ENCODE peak calls at places on chromosomes 2 and 18, in five cellular contexts. R is osteocyte, B is fibroblast of pulmonary artery, I is spleen, D is type B pancreatic cell. U is an unnamed sample.

GRCh38 chr2:176637497-176638166 is 368.4 kb downstream of the MTX2 start:
- DNase-seq in B (peak), D (peak), R (no peak), I (peak), U (no peak)

GRCh38 chr2:172253190-172254052 is 150.7 kb upstream of the DLX2 start:
- DNase-seq in D (no peak), B (peak), I (no peak), R (peak), U (peak)

GRCh38 chr2:86787701-86788100 is 3.0 kb downstream of the CD8A start:
- DNase-seq in I (no peak), D (no peak), R (no peak), B (peak), U (no peak)

GRCh38 chr2:240469239-240469636 is 33.8 kb downstream of the GPC1 start:
- DNase-seq in D (no peak), R (no peak), B (no peak), I (peak), U (no peak)

GRCh38 chr2:134235771-134236170 is 18.1 kb upstream of the MGAT5 start:
- DNase-seq in I (no peak), D (no peak), R (no peak), B (no peak), U (no peak)

GRCh38 chr2:97926936-97927335 is 68.8 kb downstream of the TMEM131 start:
- DNase-seq in B (no peak), D (no peak), R (no peak), I (no peak), U (no peak)

GRCh38 chr18:56083097-56083865 is 495.3 kb upstream of the TCF4 start:
- DNase-seq in D (no peak), B (peak), I (peak), R (no peak), U (peak)

GRCh38 chr2:10019174-10019971 is 24.0 kb upstream of the KLF11 start:
- DNase-seq in D (no peak), R (no peak), B (no peak), I (peak), U (no peak)

GRCh38 chr2:46174559-46175170 is 122.5 kb upstream of the EPAS1 start:
- DNase-seq in R (no peak), B (no peak), D (no peak), I (peak), U (no peak)

GRCh38 chr2:106062627-106063026 is 131.5 kb downstream of the UXS1 start:
- DNase-seq in B (no peak), D (no peak), I (no peak), R (peak), U (no peak)

GRCh38 chr2:171671867-171672266 is 15.4 kb upstream of the DYNC1I2 start:
- DNase-seq in R (no peak), D (no peak), I (no peak), B (no peak), U (no peak)

GRCh38 chr18:23357992-23358594 is 95.0 kb upstream of the RIOK3 start:
- DNase-seq in I (no peak), D (no peak), B (peak), R (no peak), U (no peak)

GRCh38 chr2:95058466-95058988 is 33.0 kb downstream of the MAL start:
- DNase-seq in D (no peak), B (no peak), R (no peak), I (no peak), U (no peak)

GRCh38 chr2:240889601-240890560 is 6.1 kb downstream of the MAB21L4 start:
- DNase-seq in I (no peak), R (no peak), D (no peak), B (no peak), U (no peak)

GRCh38 chr2:231172020-231172419 is 26.4 kb upstream of the ARMC9 start:
- DNase-seq in D (no peak), R (no peak), I (no peak), B (peak), U (no peak)

GRCh38 chr2:207558106-207558505 is 28.3 kb downstream of the CREB1 start:
- DNase-seq in D (no peak), I (no peak), B (peak), R (no peak), U (no peak)

GRCh38 chr18:55079481-55080350 is 120.5 kb upstream of the CCDC68 start:
- DNase-seq in I (no peak), R (no peak), D (no peak), B (no peak), U (no peak)

GRCh38 chr2:59295524-59296162 is 1054.5 kb upstream of the FANCL start:
- DNase-seq in I (no peak), R (no peak), D (no peak), B (no peak), U (no peak)

GRCh38 chr2:142131016-142131714 is at the start of gene LRP1B:
- DNase-seq in R (no peak), D (peak), B (peak), I (no peak), U (peak)

GRCh38 chr18:23356915-23357421 is 96.1 kb upstream of the RIOK3 start:
- DNase-seq in B (peak), R (peak), I (no peak), D (no peak), U (no peak)

GRCh38 chr2:124027182-124027581 is 2.1 kb downstream of the CNTNAP5 start:
- DNase-seq in B (peak), I (no peak), R (no peak), D (no peak), U (peak)

GRCh38 chr2:64640153-64641044 is 13.3 kb downstream of the SERTAD2 start:
- DNase-seq in B (peak), I (no peak), D (no peak), R (no peak), U (no peak)

GRCh38 chr18:38886852-38887670 is 1321.5 kb upstream of the CELF4 start:
- DNase-seq in R (no peak), B (no peak), D (no peak), I (no peak), U (no peak)

GRCh38 chr2:16272038-16272788 is 331.9 kb downstream of the MYCN start:
- DNase-seq in D (no peak), R (peak), I (no peak), B (no peak), U (no peak)

GRCh38 chr18:60966876-60967275 is 366.4 kb upstream of the CDH20 start:
- DNase-seq in R (no peak), I (no peak), D (no peak), B (peak), U (no peak)

GRCh38 chr18:13831864-13832508 is 8.0 kb downstream of the MC5R start:
- DNase-seq in R (peak), I (no peak), B (no peak), D (no peak), U (no peak)

GRCh38 chr2:154556607-154557006 is 141.9 kb upstream of the KCNJ3 start:
- DNase-seq in D (no peak), R (no peak), I (no peak), B (no peak), U (peak)
- TF ChIP-seq CTCF in D (no peak), R (no peak), I (no peak), B (no peak), U (no peak)

DNA sequence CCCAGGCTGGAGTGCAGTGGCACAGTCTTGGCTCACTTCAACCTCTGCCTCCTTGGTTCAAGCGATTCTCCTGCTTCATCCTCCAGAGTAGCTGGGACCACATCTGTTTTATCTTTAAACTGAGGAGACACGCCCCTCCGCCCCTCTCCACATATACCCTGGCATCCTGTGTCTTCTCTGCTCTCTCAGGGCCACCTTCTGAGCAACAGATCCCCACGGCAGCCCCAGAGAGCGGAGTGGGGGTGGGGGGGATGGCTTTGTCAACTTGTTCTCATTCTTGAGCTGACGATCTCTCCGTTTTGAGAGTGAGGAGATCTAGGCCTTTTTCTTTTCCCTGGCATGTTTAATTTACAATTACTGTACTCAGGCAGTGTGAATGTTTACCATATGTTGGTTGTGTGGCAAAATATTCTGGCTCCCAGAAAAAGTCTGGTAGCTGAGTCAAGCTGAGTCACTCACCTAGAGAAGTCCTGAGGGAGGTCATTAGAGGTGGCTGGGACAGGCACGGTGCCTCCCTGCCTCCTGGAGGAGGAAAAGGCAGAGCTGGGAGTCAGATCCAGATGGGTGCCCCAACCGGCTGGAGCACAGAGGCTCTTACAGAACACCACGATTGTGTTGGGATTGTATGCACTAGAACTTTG is 19.5 kb upstream of the ID2 start:
- DNase-seq in R (no peak), I (no peak), D (no peak), B (peak), U (peak)
- TF ChIP-seq CTCF in R (peak), I (no peak), D (no peak), B (peak), U (peak)

GRCh38 chr18:74819433-74820059 is 221.9 kb downstream of the ZNF407 start:
- DNase-seq in D (no peak), I (no peak), R (no peak), B (peak), U (no peak)
- TF ChIP-seq CTCF in D (peak), I (peak), R (peak), B (peak), U (peak)

GRCh38 chr2:24672589-24672988 is 120.6 kb downstream of the PTRHD1 start:
- DNase-seq in R (no peak), B (no peak), I (no peak), D (no peak), U (no peak)
- TF ChIP-seq CTCF in R (no peak), B (no peak), I (no peak), D (no peak), U (no peak)

GRCh38 chr2:217943379-217944321 is 59.1 kb downstream of the TNS1 start:
- DNase-seq in I (peak), R (no peak), D (peak), B (peak), U (no peak)
- TF ChIP-seq CTCF in I (peak), R (peak), D (peak), B (peak), U (peak)

GRCh38 chr2:20224716-20225293 is at the start of gene SDC1:
- DNase-seq in D (no peak), B (peak), R (no peak), I (peak), U (no peak)

GRCh38 chr2:20221939-20222768 is 2.8 kb downstream of the SDC1 start:
- DNase-seq in B (no peak), D (no peak), I (no peak), R (no peak), U (no peak)

GRCh38 chr2:20222769-20223344 is 2.1 kb downstream of the SDC1 start:
- DNase-seq in B (no peak), I (no peak), R (no peak), D (no peak), U (peak)

GRCh38 chr2:20224191-20224715 is 677 bp downstream of the SDC1 start:
- DNase-seq in I (no peak), B (no peak), D (no peak), R (no peak), U (no peak)

GRCh38 chr2:20223345-20224190 is 1.4 kb downstream of the SDC1 start:
- DNase-seq in B (peak), R (no peak), D (no peak), I (peak), U (no peak)
- TF ChIP-seq CTCF in B (no peak), R (no peak), D (peak), I (no peak), U (no peak)

DNA sequence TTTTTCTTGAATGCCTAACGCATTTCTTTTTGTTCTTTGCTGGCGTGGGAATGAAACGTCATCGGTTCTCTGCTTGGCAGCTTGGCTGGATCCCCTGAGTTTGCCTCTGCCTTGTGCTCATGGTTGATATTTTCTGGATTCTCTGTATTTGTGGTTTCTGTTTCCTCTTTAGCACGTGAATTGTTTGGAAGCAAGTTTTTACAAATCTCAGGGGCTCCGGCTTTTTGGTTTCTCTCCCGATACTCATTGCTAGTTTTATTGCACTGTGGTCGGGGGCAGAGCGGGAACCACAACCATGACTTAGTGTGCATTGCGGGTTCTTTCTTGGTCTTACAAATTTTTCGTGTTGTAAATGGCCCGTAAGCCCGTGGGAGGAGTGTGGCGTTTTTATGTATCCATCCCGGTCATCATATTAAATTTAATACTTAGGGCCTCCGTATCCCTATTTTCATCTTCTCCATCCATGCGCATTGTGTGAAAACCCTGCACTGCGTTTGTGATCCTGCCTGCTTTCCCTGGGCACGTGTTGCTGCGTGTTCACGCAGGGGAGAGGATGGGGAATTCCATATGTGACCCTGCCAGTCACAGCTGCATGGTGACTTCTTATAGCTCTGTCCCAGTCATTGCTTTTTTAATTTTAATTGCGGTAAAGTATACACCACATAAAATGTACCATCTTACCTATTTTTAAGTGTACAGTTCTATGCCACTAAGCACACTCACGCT is 9.4 kb downstream of the RAMP1 start:
- DNase-seq in D (no peak), I (no peak), R (no peak), B (peak), U (no peak)
- TF ChIP-seq CTCF in D (no peak), I (no peak), R (no peak), B (no peak), U (no peak)

GRCh38 chr2:224612581-224612980 is 27.4 kb upstream of the CUL3 start:
- DNase-seq in B (no peak), D (no peak), I (no peak), R (no peak), U (no peak)

GRCh38 chr2:224613543-224614317 is 28.6 kb upstream of the CUL3 start:
- DNase-seq in I (no peak), B (no peak), R (no peak), D (no peak), U (no peak)

GRCh38 chr2:224608104-224608503 is 22.9 kb upstream of the CUL3 start:
- DNase-seq in B (no peak), I (no peak), D (no peak), R (no peak), U (no peak)

GRCh38 chr2:224611938-224612337 is 26.8 kb upstream of the CUL3 start:
- DNase-seq in B (no peak), D (no peak), I (no peak), R (no peak), U (no peak)
- TF ChIP-seq CTCF in B (no peak), D (no peak), I (no peak), R (no peak), U (peak)

GRCh38 chr2:199596549-199596948 is 138.8 kb upstream of the SATB2 start:
- DNase-seq in I (no peak), R (no peak), B (peak), D (no peak), U (peak)
- TF ChIP-seq CTCF in I (peak), R (peak), B (peak), D (peak), U (peak)